ENCODE peak calls at places on chromosomes 6 and 20, in five cellular contexts. One of them, this sample, is unnamed.

GRCh38 chr6:8969747-8970146 is 534.4 kb upstream of the SLC35B3 start:
- DNase-seq in H1: no peak
- DNase-seq in GM12878: no peak
- DNase-seq in HepG2: no peak
- DNase-seq in K562: no peak
- DNase-seq in this sample: no peak

GRCh38 chr20:19903168-19903676 is 113.9 kb upstream of the NAA20 start:
- DNase-seq in GM12878: no peak
- DNase-seq in K562: peak
- DNase-seq in H1: no peak
- DNase-seq in HepG2: peak
- DNase-seq in this sample: no peak

GRCh38 chr6:109300874-109301273 is 81.4 kb downstream of the CD164 start:
- DNase-seq in H1: no peak
- DNase-seq in K562: no peak
- DNase-seq in HepG2: no peak
- DNase-seq in GM12878: no peak
- DNase-seq in this sample: no peak

GRCh38 chr6:23081701-23082100 is 512.3 kb downstream of the HDGFL1 start:
- DNase-seq in H1: no peak
- DNase-seq in GM12878: no peak
- DNase-seq in K562: no peak
- DNase-seq in HepG2: no peak
- DNase-seq in this sample: no peak

GRCh38 chr6:7749493-7749892 is 23.6 kb downstream of the BMP6 start:
- DNase-seq in HepG2: no peak
- DNase-seq in GM12878: no peak
- DNase-seq in H1: no peak
- DNase-seq in K562: no peak
- DNase-seq in this sample: no peak

GRCh38 chr6:134446228-134446848 is 128.4 kb upstream of the SGK1 start:
- DNase-seq in GM12878: no peak
- DNase-seq in HepG2: no peak
- DNase-seq in K562: no peak
- DNase-seq in H1: no peak
- DNase-seq in this sample: peak

GRCh38 chr6:31351734-31352496 is 5.1 kb downstream of the HLA-B start:
- DNase-seq in H1: no peak
- DNase-seq in GM12878: no peak
- DNase-seq in HepG2: no peak
- DNase-seq in K562: no peak
- DNase-seq in this sample: no peak

GRCh38 chr20:13990465-13990864 is at the start of gene SEL1L2:
- DNase-seq in K562: no peak
- DNase-seq in H1: peak
- DNase-seq in GM12878: no peak
- DNase-seq in HepG2: no peak
- DNase-seq in this sample: peak

GRCh38 chr6:168283686-168284025 is 35.9 kb downstream of the DACT2 start:
- DNase-seq in K562: no peak
- DNase-seq in HepG2: no peak
- DNase-seq in H1: no peak
- DNase-seq in GM12878: no peak
- DNase-seq in this sample: no peak

GRCh38 chr6:168951224-168951616 is 302.4 kb downstream of the THBS2 start:
- DNase-seq in HepG2: no peak
- DNase-seq in H1: no peak
- DNase-seq in K562: no peak
- DNase-seq in GM12878: no peak
- DNase-seq in this sample: no peak

GRCh38 chr6:12249516-12250394 is 40.4 kb upstream of the EDN1 start:
- DNase-seq in K562: no peak
- DNase-seq in HepG2: no peak
- DNase-seq in GM12878: no peak
- DNase-seq in H1: no peak
- DNase-seq in this sample: no peak

GRCh38 chr6:158831571-158831970 is 12.4 kb upstream of the EZR start:
- DNase-seq in H1: no peak
- DNase-seq in HepG2: no peak
- DNase-seq in K562: no peak
- DNase-seq in GM12878: no peak
- DNase-seq in this sample: no peak

GRCh38 chr20:53216856-53217576 is 244.9 kb downstream of the TSHZ2 start:
- DNase-seq in H1: peak
- DNase-seq in K562: peak
- DNase-seq in GM12878: no peak
- DNase-seq in HepG2: peak
- DNase-seq in this sample: peak

GRCh38 chr6:148972481-148972880 is 225.7 kb downstream of the UST start:
- DNase-seq in H1: peak
- DNase-seq in GM12878: no peak
- DNase-seq in HepG2: peak
- DNase-seq in K562: peak
- DNase-seq in this sample: no peak

GRCh38 chr6:23498013-23498412 is 628.0 kb upstream of the NRSN1 start:
- DNase-seq in HepG2: no peak
- DNase-seq in K562: no peak
- DNase-seq in H1: no peak
- DNase-seq in GM12878: no peak
- DNase-seq in this sample: no peak

GRCh38 chr6:89834884-89835792 is 5.5 kb downstream of the CASP8AP2 start:
- DNase-seq in HepG2: no peak
- DNase-seq in K562: no peak
- DNase-seq in GM12878: peak
- DNase-seq in H1: no peak
- DNase-seq in this sample: no peak

GRCh38 chr6:22613695-22614094 is 44.3 kb downstream of the HDGFL1 start:
- DNase-seq in HepG2: no peak
- DNase-seq in K562: no peak
- DNase-seq in GM12878: no peak
- DNase-seq in H1: no peak
- DNase-seq in this sample: no peak

GRCh38 chr20:52047811-52048302 is 143.7 kb downstream of the ZFP64 start:
- DNase-seq in GM12878: no peak
- DNase-seq in HepG2: no peak
- DNase-seq in K562: no peak
- DNase-seq in H1: peak
- DNase-seq in this sample: no peak

GRCh38 chr20:45433316-45433715 is 17.4 kb downstream of the PIGT start:
- DNase-seq in HepG2: no peak
- DNase-seq in K562: no peak
- DNase-seq in GM12878: no peak
- DNase-seq in H1: no peak
- DNase-seq in this sample: no peak

GRCh38 chr20:40706977-40707582 is 18.0 kb upstream of the MAFB start:
- DNase-seq in H1: peak
- DNase-seq in K562: no peak
- DNase-seq in HepG2: peak
- DNase-seq in GM12878: no peak
- DNase-seq in this sample: no peak

GRCh38 chr20:2652724-2653510 is 485 bp downstream of the NOP56 start:
- DNase-seq in GM12878: no peak
- DNase-seq in K562: no peak
- DNase-seq in HepG2: peak
- DNase-seq in H1: no peak
- DNase-seq in this sample: peak

GRCh38 chr6:156645106-156645505 is 132.1 kb upstream of the ARID1B start:
- DNase-seq in HepG2: no peak
- DNase-seq in K562: no peak
- DNase-seq in H1: no peak
- DNase-seq in GM12878: no peak
- DNase-seq in this sample: no peak

GRCh38 chr6:1604991-1605821 is 4.5 kb upstream of the FOXC1 start:
- DNase-seq in HepG2: no peak
- DNase-seq in K562: no peak
- DNase-seq in H1: no peak
- DNase-seq in GM12878: no peak
- DNase-seq in this sample: no peak

GRCh38 chr6:157635388-157636244 is 187.4 kb upstream of the SNX9 start:
- DNase-seq in GM12878: no peak
- DNase-seq in K562: peak
- DNase-seq in HepG2: no peak
- DNase-seq in H1: no peak
- DNase-seq in this sample: no peak

GRCh38 chr6:22657341-22657985 is 88.1 kb downstream of the HDGFL1 start:
- DNase-seq in GM12878: peak
- DNase-seq in K562: no peak
- DNase-seq in H1: no peak
- DNase-seq in HepG2: peak
- DNase-seq in this sample: no peak

GRCh38 chr6:126600258-126600916 is 260.5 kb downstream of the CENPW start:
- DNase-seq in GM12878: no peak
- DNase-seq in K562: no peak
- DNase-seq in HepG2: no peak
- DNase-seq in H1: no peak
- DNase-seq in this sample: no peak

GRCh38 chr6:55969501-55969900 is 94.1 kb upstream of the BMP5 start:
- DNase-seq in H1: no peak
- DNase-seq in GM12878: no peak
- DNase-seq in HepG2: no peak
- DNase-seq in K562: no peak
- DNase-seq in this sample: no peak

GRCh38 chr6:12395898-12396297 is 105.7 kb downstream of the EDN1 start:
- DNase-seq in H1: no peak
- DNase-seq in K562: no peak
- DNase-seq in GM12878: no peak
- DNase-seq in HepG2: no peak
- DNase-seq in this sample: no peak

GRCh38 chr6:136600818-136601217 is 50.6 kb upstream of the MAP7 start:
- DNase-seq in K562: no peak
- DNase-seq in GM12878: no peak
- DNase-seq in H1: no peak
- DNase-seq in HepG2: no peak
- DNase-seq in this sample: no peak

GRCh38 chr20:54173653-54174451 is at the start of gene CYP24A1:
- DNase-seq in GM12878: no peak
- DNase-seq in H1: peak
- DNase-seq in HepG2: peak
- DNase-seq in K562: no peak
- DNase-seq in this sample: peak

GRCh38 chr6:161761966-161762365 is 488.1 kb upstream of the AGPAT4 start:
- DNase-seq in GM12878: no peak
- DNase-seq in K562: no peak
- DNase-seq in H1: no peak
- DNase-seq in HepG2: no peak
- DNase-seq in this sample: no peak

GRCh38 chr6:154901856-154902552 is 93.1 kb upstream of the TIAM2 start:
- DNase-seq in GM12878: no peak
- DNase-seq in H1: no peak
- DNase-seq in HepG2: no peak
- DNase-seq in K562: no peak
- DNase-seq in this sample: peak

GRCh38 chr6:1625352-1625773 is 15.6 kb downstream of the FOXC1 start:
- DNase-seq in HepG2: no peak
- DNase-seq in H1: no peak
- DNase-seq in GM12878: no peak
- DNase-seq in K562: no peak
- DNase-seq in this sample: no peak

GRCh38 chr6:13848553-13849150 is 34.3 kb upstream of the MCUR1 start:
- DNase-seq in HepG2: no peak
- DNase-seq in GM12878: no peak
- DNase-seq in H1: peak
- DNase-seq in K562: no peak
- DNase-seq in this sample: no peak

DNA sequence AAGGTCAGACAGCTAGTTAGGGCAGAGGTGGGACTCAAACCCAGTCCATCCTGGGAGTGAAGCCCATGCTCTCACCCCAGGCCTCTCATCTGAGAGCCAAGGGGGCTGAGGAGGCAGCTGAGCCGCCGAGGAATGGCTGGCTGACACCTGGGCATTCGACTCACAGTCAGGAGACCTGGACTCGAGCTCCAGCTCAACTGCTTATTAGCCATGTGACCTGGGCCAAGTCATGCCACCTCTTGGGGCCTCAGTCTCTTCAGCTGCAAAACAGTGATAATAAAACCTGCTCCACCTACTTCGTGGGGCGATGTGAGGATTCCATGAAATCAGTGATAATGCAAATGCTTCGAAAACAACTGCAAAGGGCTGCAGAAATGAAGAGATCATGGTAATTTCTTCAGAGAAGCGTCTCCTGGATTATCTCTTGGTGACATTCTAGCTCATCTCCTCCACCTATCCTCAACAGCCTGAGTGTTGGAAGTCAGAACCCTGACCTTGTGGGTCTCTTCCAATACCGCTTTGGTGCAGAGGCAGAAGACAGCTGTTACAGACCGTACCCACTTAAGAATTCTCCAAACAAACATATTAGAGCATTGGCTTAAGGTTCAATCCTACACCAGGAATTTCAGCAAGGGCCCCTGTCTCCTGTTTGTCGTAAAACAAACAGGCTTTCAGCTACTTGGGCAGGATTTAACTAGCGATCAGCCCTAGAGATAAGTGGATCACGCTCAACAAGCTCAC is 60.1 kb upstream of the PIM1 start:
- DNase-seq in HepG2: peak
- DNase-seq in H1: no peak
- DNase-seq in K562: peak
- DNase-seq in GM12878: no peak
- DNase-seq in this sample: no peak
- TF ChIP-seq YY1 in HepG2: no peak
- TF ChIP-seq YY1 in H1: no peak
- TF ChIP-seq YY1 in K562: no peak
- TF ChIP-seq YY1 in GM12878: no peak
- TF ChIP-seq YY1 in this sample: no peak

GRCh38 chr6:53704700-53705099 is 39.1 kb upstream of the KLHL31 start:
- DNase-seq in HepG2: no peak
- DNase-seq in GM12878: no peak
- DNase-seq in K562: no peak
- DNase-seq in H1: no peak
- DNase-seq in this sample: no peak
- TF ChIP-seq CHD2 in HepG2: no peak
- TF ChIP-seq CHD2 in GM12878: no peak
- TF ChIP-seq CHD2 in K562: no peak
- TF ChIP-seq CHD2 in H1: no peak
- TF ChIP-seq CHD2 in this sample: no peak

GRCh38 chr6:112356994-112357393 is 9.9 kb downstream of the RFPL4B start:
- DNase-seq in HepG2: no peak
- DNase-seq in GM12878: no peak
- DNase-seq in H1: no peak
- DNase-seq in K562: no peak
- DNase-seq in this sample: no peak
- TF ChIP-seq TAF1 in HepG2: no peak
- TF ChIP-seq TAF1 in GM12878: no peak
- TF ChIP-seq TAF1 in H1: no peak
- TF ChIP-seq TAF1 in K562: no peak
- TF ChIP-seq TAF1 in this sample: no peak

GRCh38 chr6:97401533-97401932 is 118.5 kb upstream of the MMS22L start:
- DNase-seq in K562: no peak
- DNase-seq in GM12878: no peak
- DNase-seq in H1: no peak
- DNase-seq in HepG2: no peak
- DNase-seq in this sample: no peak
- TF ChIP-seq YY1 in K562: no peak
- TF ChIP-seq YY1 in GM12878: no peak
- TF ChIP-seq YY1 in H1: no peak
- TF ChIP-seq YY1 in HepG2: no peak
- TF ChIP-seq YY1 in this sample: no peak

This sample was measured in SK-N-SH.